ENCODE peak calls at places on chromosome 17, in five cellular contexts. G is stomach, Z is fibroblast of the aortic adventitia, J is ascending aorta, R is cardiac muscle cell. X is an unnamed sample.

GRCh38 chr17:51258756-51259573 is 884 bp downstream of the MBTD1 start:
- DNase-seq in G (no peak), J (no peak), R (peak; percentile 59), Z (no peak), X (no peak)

GRCh38 chr17:73455050-73455687 is 143.4 kb upstream of the CDC42EP4 start:
- DNase-seq in G (peak; percentile 46), R (no peak), J (no peak), Z (no peak), X (no peak)

GRCh38 chr17:19398301-19399181 is 11.6 kb upstream of the MFAP4 start:
- DNase-seq in Z (peak; percentile 49), J (no peak), G (peak; percentile 54), R (no peak), X (peak; percentile 39)

GRCh38 chr17:78535285-78536197 is 41.7 kb downstream of the DNAH17 start:
- DNase-seq in Z (no peak), G (no peak), J (no peak), R (no peak), X (no peak)

GRCh38 chr17:77872199-77872598 is 86.3 kb upstream of the TNRC6C start:
- DNase-seq in J (no peak), R (no peak), Z (no peak), G (no peak), X (no peak)

GRCh38 chr17:49508061-49508865 is 13.2 kb downstream of the NGFR start:
- DNase-seq in J (no peak), G (no peak), R (no peak), Z (no peak), X (no peak)

GRCh38 chr17:64178011-64178825 is 48.3 kb upstream of the ERN1 start:
- DNase-seq in J (no peak), R (no peak), Z (no peak), G (peak; percentile 38), X (no peak)

GRCh38 chr17:79838541-79839274 is 532 bp downstream of the CBX4 start:
- DNase-seq in G (peak; percentile 55), R (peak; percentile 82), J (no peak), Z (peak; percentile 70), X (no peak)

GRCh38 chr17:62051053-62051452 is 14.0 kb downstream of the MED13 start:
- DNase-seq in R (no peak), G (no peak), J (no peak), Z (no peak), X (no peak)

GRCh38 chr17:31623990-31624389 is 232.5 kb downstream of the RAB11FIP4 start:
- DNase-seq in Z (no peak), R (no peak), G (no peak), J (no peak), X (no peak)

GRCh38 chr17:49343273-49343672 is 18.8 kb downstream of the ZNF652 start:
- DNase-seq in Z (peak; percentile 32), J (no peak), R (no peak), G (no peak), X (no peak)

GRCh38 chr17:50205931-50206505 is 4.6 kb upstream of the COL1A1 start:
- DNase-seq in G (no peak), Z (no peak), R (no peak), J (no peak), X (no peak)

GRCh38 chr17:50396261-50397110 is 837 bp downstream of the LRRC59 start:
- DNase-seq in R (peak; percentile 43), Z (peak; percentile 85), J (no peak), G (peak; percentile 83), X (peak; percentile 36)

GRCh38 chr17:48571024-48571818 is 6.9 kb downstream of the HOXB4 start:
- DNase-seq in G (no peak), J (no peak), Z (peak; percentile 65), R (no peak), X (no peak)

GRCh38 chr17:61485067-61485775 is 33.0 kb downstream of the TBX4 start:
- DNase-seq in Z (no peak), G (peak; percentile 3), J (no peak), R (no peak), X (no peak)

GRCh38 chr17:27457731-27458523 is 1.7 kb downstream of the KSR1 start:
- DNase-seq in G (no peak), R (peak; percentile 28), Z (peak; percentile 52), J (no peak), X (no peak)

GRCh38 chr17:77618173-77618572 is 340.3 kb upstream of the TNRC6C start:
- DNase-seq in G (no peak), Z (no peak), R (no peak), J (no peak), X (no peak)

DNA sequence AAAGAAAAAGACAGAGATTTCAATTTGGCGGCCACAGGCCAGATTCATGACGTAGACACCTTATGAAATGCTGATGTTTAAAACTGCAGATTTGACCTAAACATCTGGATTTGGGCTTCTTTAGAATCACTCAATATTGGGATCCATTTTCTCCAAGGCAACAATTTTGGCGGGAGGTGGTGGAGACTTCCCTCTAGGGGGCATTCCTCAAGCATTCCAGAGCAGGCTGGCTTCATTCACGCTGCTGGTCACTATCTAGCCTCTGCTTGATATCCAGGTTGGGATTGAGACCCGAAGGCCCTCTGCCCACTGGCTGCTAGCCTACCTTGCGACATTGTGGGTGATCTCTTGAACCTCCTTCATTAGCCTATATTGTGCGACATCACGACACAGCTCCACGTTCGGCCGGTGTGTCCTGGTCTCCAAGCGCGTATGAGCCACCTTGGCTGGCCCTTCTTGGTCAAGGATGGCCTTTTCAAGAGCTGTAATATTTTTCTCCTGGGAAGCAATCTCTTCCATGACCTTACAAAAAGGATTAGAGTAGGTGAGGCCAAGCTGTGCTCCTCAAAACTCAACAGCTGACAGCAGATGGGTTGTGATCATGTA is 24.5 kb downstream of the FBXO39 start:
- DNase-seq in J (no peak), Z (no peak), R (no peak), G (no peak), X (no peak)
- TF ChIP-seq CTCF in J (no peak), Z (no peak), R (no peak), G (no peak), X (no peak)

GRCh38 chr17:33021731-33022408 is 30.2 kb downstream of the SPACA3 start:
- DNase-seq in J (no peak), Z (no peak), G (no peak), R (peak; percentile 4), X (no peak)
- TF ChIP-seq CTCF in J (no peak), Z (no peak), G (no peak), R (peak; percentile 32), X (no peak)

GRCh38 chr17:82200743-82201497 is 11.7 kb downstream of the CCDC57 start:
- DNase-seq in R (no peak), Z (no peak), G (no peak), J (no peak), X (no peak)

GRCh38 chr17:82202981-82203380 is 9.7 kb downstream of the CCDC57 start:
- DNase-seq in Z (no peak), G (no peak), R (no peak), J (no peak), X (no peak)

GRCh38 chr17:82200135-82200534 is 12.5 kb downstream of the CCDC57 start:
- DNase-seq in Z (no peak), G (no peak), R (no peak), J (no peak), X (no peak)

GRCh38 chr17:82199496-82199895 is 13.1 kb downstream of the CCDC57 start:
- DNase-seq in J (no peak), R (no peak), G (no peak), Z (no peak), X (no peak)

DNA sequence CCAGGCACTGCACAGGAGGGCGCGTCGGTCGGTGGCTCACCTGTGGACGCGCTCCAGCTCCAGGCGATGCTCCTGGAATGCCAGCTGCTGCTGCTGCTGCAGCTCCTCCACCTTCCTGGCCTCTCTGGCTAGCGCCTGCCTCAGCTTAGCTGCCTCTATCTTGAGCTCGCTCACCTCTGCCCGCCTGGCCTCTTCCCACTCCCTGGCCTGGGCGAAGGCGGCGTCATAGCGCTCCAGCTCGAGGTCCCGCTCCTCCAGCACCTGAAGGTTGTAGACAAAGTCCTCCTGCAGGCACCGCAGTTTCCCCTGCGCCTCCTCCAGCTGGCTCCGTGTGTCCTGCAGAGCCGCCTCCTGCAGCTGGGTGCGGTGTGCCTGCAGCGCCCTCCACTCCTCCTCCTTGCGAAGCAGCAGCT is 11.1 kb downstream of the CCDC57 start:
- DNase-seq in Z (no peak), J (no peak), G (peak; percentile 30), R (no peak), X (no peak)
- TF ChIP-seq CTCF in Z (no peak), J (no peak), G (no peak), R (no peak), X (no peak)

DNA sequence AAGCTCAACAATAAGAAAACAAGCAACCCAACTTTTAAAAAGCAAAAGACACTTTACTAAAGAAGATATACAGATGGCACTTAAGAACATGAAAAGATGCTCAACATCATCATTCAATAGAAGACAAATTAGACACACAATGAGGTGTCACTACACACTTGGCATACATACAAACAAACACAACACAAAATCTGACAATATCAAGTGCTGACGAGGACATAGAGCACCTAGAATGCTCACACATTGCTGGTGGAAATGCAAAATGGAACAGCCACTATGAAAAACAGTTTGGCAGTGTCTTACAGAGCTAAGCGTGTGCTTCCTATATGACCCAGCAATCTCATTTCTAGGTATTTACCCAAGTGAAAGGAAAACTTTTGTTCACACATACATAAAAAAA is 18.9 kb downstream of the RPRML start:
- DNase-seq in Z (no peak), G (no peak), R (no peak), J (no peak), X (no peak)
- TF ChIP-seq CTCF in Z (no peak), G (no peak), R (no peak), J (no peak), X (no peak)

GRCh38 chr17:67200727-67201301 is 44.2 kb downstream of the HELZ start:
- DNase-seq in R (no peak), J (no peak), G (no peak), Z (no peak), X (no peak)
- TF ChIP-seq CTCF in R (peak; percentile 47), J (no peak), G (no peak), Z (peak; percentile 56), X (no peak)

DNA sequence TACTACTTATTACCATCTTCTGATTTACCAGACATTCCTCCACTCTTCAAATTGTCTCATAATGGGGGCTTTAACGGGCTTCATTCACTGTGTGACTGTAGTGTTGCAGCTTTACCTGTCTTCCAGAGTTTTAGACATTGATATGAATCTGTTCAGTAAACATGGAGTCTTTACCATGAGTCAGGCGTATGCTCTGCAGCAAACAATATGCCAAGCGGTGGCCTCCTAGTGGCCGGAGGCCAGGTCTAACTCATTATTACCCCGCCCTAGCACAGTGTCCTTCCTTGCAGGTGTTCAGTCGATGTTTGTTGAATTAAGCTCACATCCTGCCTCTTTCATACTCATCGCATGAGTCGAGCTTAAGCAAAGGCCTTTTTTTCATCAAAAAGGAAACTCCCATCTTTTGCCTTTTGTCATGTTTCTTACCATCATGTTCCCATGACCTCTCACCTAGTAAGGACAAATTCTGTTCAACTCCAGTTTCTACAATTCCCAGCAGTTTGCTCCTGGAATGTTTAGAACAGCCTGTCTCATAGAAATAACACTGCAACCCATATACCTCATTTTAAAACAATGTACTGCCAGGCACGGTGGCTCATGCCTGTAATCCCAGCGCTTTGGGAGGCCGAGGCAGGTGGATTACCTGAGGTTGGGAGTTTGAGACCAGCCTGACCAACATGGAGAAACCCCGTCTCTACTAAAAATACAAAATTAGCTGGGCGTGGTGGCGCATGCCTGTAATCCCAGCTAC is 39.4 kb downstream of the TUBD1 start:
- DNase-seq in J (no peak), Z (peak; percentile 80), G (peak; percentile 91), R (no peak), X (no peak)
- TF ChIP-seq CTCF in J (peak; percentile 9), Z (peak; percentile 33), G (no peak), R (peak; percentile 37), X (no peak)

GRCh38 chr17:11264183-11264871 is 23.3 kb downstream of the SHISA6 start:
- DNase-seq in R (no peak), Z (no peak), G (no peak), J (no peak), X (no peak)
- TF ChIP-seq CTCF in R (no peak), Z (no peak), G (no peak), J (no peak), X (no peak)

X was measured in omental fat pad.